ENCODE peak calls at places on chromosomes 11 and 22, in ten cellular contexts. O is lower lobe of right lung, M is tibial artery, V is nephron progenitor cell, R is H9, F is fibroblast of lung, Z is IMR-90, I is body of pancreas, W is WERI-Rb-1, P is AG04450. L is an unnamed sample.

GRCh38 chr11:118911880-118912741 is 13.6 kb downstream of the BCL9L start:
- DNase-seq in I (peak), V (peak), R (peak), W (peak), M (peak), F (peak), P (peak), O (no peak), Z (peak), L (no peak)

GRCh38 chr11:30917859-30918478 is 331.8 kb upstream of the MPPED2 start:
- DNase-seq in P (peak), I (no peak), R (no peak), Z (peak), V (peak), W (peak), F (peak), M (no peak), O (no peak), L (no peak)

GRCh38 chr22:17436382-17436951 is 67.2 kb downstream of the CECR2 start:
- DNase-seq in W (no peak), M (no peak), I (no peak), P (no peak), V (peak), O (no peak), F (peak), Z (no peak), R (no peak), L (no peak)

GRCh38 chr11:20522536-20522935 is 76.9 kb upstream of the SLC6A5 start:
- DNase-seq in P (no peak), V (no peak), M (no peak), I (no peak), R (no peak), F (no peak), Z (no peak), O (no peak), W (peak), L (no peak)

GRCh38 chr11:120205596-120206161 is 5.2 kb upstream of the OAF start:
- DNase-seq in P (peak), M (no peak), W (no peak), Z (peak), O (no peak), F (peak), I (no peak), R (no peak), V (no peak), L (no peak)

GRCh38 chr22:23264610-23265388 is 84.5 kb downstream of the BCR start:
- DNase-seq in M (no peak), R (no peak), Z (no peak), F (no peak), W (no peak), P (no peak), V (no peak), I (no peak), O (no peak), L (no peak)

GRCh38 chr11:2898366-2899079 is 12.9 kb upstream of the CDKN1C start:
- DNase-seq in M (peak), R (no peak), P (peak), I (no peak), O (peak), W (no peak), F (peak), Z (peak), V (no peak), L (no peak)

GRCh38 chr11:2529636-2530035 is 84.8 kb downstream of the KCNQ1 start:
- DNase-seq in W (no peak), F (no peak), O (peak), I (peak), P (no peak), V (no peak), R (no peak), Z (no peak), M (no peak), L (no peak)

GRCh38 chr11:109329716-109330115 is 92.3 kb upstream of the C11orf87 start:
- DNase-seq in V (no peak), I (no peak), O (no peak), F (no peak), M (no peak), W (no peak), R (no peak), P (no peak), Z (no peak), L (no peak)

GRCh38 chr11:107202189-107202588 is 183.9 kb upstream of the GUCY1A2 start:
- DNase-seq in W (no peak), M (no peak), P (no peak), F (no peak), I (no peak), O (no peak), R (no peak), V (no peak), Z (no peak), L (no peak)

GRCh38 chr11:57763568-57763967 is 2.0 kb downstream of the CTNND1 start:
- DNase-seq in F (peak), I (no peak), Z (peak), V (no peak), P (no peak), O (no peak), M (no peak), W (no peak), R (no peak), L (no peak)

GRCh38 chr22:44399196-44399837 is 86.6 kb upstream of the SHISAL1 start:
- DNase-seq in O (peak), P (no peak), W (no peak), I (peak), M (peak), F (no peak), V (no peak), Z (no peak), R (peak), L (peak)

GRCh38 chr11:123362941-123363340 is 67.1 kb upstream of the GRAMD1B start:
- DNase-seq in O (no peak), P (no peak), I (no peak), M (no peak), V (no peak), R (no peak), W (no peak), Z (no peak), F (no peak), L (no peak)

GRCh38 chr11:121328213-121328966 is 35.8 kb downstream of the SC5D start:
- DNase-seq in F (no peak), W (no peak), R (no peak), O (no peak), V (no peak), M (no peak), I (no peak), Z (no peak), P (no peak), L (no peak)

GRCh38 chr22:45830531-45831245 is 146.3 kb downstream of the WNT7B start:
- DNase-seq in O (no peak), P (no peak), W (no peak), M (no peak), R (no peak), Z (peak), I (no peak), V (no peak), F (peak), L (no peak)

GRCh38 chr22:45832959-45833580 is 143.9 kb downstream of the WNT7B start:
- DNase-seq in R (no peak), F (no peak), Z (no peak), P (no peak), V (no peak), W (peak), I (no peak), M (no peak), O (no peak), L (no peak)

GRCh38 chr22:45832180-45832579 is 144.8 kb downstream of the WNT7B start:
- DNase-seq in Z (no peak), V (no peak), M (no peak), W (no peak), R (peak), P (no peak), F (no peak), O (no peak), I (no peak), L (no peak)

GRCh38 chr22:45833613-45834012 is 143.3 kb downstream of the WNT7B start:
- DNase-seq in F (no peak), V (no peak), M (no peak), P (no peak), I (no peak), W (no peak), R (no peak), O (no peak), Z (no peak), L (no peak)

GRCh38 chr22:45831394-45831793 is 145.6 kb downstream of the WNT7B start:
- DNase-seq in P (no peak), W (no peak), Z (peak), O (no peak), I (no peak), M (no peak), F (peak), V (no peak), R (no peak), L (no peak)
- TF ChIP-seq CTCF in P (peak), W (peak), Z (peak), O (peak), I (no peak), M (no peak), F (peak), V (no peak), R (peak), L (no peak)

DNA sequence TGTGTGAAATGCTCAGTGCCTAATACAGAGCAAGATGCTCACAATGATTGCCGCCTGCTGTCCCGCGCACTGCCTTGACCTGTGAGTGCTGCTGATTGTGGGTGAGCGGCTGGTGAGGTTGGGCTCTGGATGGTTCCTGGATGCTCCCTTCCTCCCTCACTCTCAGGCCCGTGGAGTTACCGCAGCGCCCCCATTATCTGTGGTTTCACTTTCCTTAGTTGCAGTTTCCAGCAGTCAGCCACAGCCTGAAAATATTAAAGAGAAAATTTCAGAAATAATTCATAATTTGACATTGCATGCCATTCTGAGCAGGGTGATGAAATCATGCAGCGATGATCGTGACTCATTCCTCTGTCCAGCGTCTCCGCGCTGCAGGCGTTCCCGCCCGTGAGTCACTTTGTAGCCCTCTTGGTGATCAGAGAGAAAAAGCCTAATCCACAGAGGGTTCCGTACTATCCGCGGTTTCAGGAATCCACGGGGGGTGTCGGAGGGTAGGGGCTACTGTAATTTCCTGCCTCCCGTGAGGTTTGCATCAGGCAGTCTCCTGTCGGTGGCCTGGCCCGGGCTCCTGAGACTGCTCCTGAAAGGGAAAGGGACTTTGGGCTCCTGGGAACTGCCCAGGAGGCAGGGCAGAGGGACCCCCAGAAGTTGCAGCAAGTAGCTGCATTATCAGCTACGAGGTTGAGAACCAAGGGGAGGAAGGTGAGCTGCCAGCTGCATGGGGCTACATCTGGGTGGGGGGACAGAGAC is 10.6 kb downstream of the RPL3 start:
- DNase-seq in W (no peak), V (no peak), Z (peak), M (peak), F (peak), O (peak), I (no peak), R (peak), P (peak), L (no peak)
- TF ChIP-seq CTCF in W (no peak), V (no peak), Z (peak), M (no peak), F (peak), O (no peak), I (no peak), R (no peak), P (peak), L (no peak)

GRCh38 chr11:112961751-112962747 is 829 bp downstream of the NCAM1 start:
- DNase-seq in V (peak), R (peak), Z (no peak), I (no peak), O (peak), W (peak), P (no peak), F (peak), M (no peak), L (no peak)

GRCh38 chr11:112962854-112963367 is 1.7 kb downstream of the NCAM1 start:
- DNase-seq in Z (no peak), W (peak), M (peak), V (peak), P (no peak), O (peak), R (peak), I (peak), F (peak), L (no peak)

GRCh38 chr11:112963368-112963955 is 2.2 kb downstream of the NCAM1 start:
- DNase-seq in I (no peak), F (no peak), V (peak), W (no peak), R (no peak), P (no peak), O (no peak), M (no peak), Z (no peak), L (no peak)

GRCh38 chr11:112961146-112961668 is at the start of gene NCAM1:
- DNase-seq in W (peak), O (peak), R (peak), I (peak), P (no peak), M (peak), F (peak), Z (peak), V (peak), L (no peak)

DNA sequence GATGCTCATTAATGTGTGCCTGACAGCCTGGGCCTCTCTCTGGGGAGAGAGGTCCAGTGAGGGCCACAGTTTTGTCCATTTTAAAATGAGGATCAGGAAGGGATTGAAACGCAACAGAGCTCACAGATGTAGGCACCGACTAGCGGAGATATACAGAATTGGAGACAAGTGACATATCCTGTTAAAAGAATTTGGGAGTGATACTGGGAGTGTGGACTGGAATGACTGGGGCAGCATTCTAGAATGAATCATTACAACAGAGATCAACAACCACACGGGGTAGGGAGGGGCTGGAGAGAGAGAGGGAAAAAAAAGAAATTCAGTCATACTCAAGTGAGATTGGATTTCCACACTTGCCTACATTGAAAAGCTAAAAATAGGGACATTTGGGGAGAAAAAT is 2.5 kb upstream of the NCAM1 start:
- DNase-seq in F (peak), Z (no peak), R (no peak), I (no peak), P (no peak), V (no peak), W (no peak), M (no peak), O (no peak), L (no peak)
- TF ChIP-seq CTCF in F (no peak), Z (no peak), R (peak), I (no peak), P (no peak), V (no peak), W (no peak), M (no peak), O (no peak), L (no peak)

DNA sequence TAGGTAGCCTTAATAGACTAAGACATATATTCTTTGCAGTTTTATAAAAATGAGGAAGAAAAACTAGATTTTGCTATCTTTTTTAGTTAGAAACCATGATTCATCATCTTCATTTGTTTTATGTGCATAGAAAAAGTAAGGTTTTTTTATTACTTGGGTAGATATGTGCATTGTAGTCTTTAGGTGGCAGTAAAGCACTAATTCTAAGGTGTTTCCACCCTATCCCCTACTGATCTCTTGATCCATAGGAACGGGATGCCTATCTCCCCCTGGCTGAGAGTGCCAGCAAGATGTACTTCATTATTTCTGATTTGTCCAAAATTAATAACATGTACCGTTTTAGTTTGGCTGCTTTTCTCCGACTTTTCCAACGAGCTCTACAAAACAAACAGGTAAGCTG is 148.1 kb downstream of the DYNC2H1 start:
- DNase-seq in R (no peak), I (no peak), P (no peak), Z (peak), W (peak), M (no peak), F (peak), O (no peak), V (no peak), L (no peak)
- TF ChIP-seq CTCF in R (peak), I (no peak), P (peak), Z (peak), W (peak), M (no peak), F (no peak), O (no peak), V (no peak), L (no peak)

L was measured in activated B cell treated with CpG ODN at 0.5 μM for 24 hours.